ENCODE peak calls at places on chromosomes 5 and 9, in four cellular contexts. O is psoas muscle, A is kidney epithelial cell, G is cardiac muscle cell. F is an unnamed sample.

GRCh38 chr9:129170229-129170628 is 7.8 kb downstream of the IER5L start:
- DNase-seq in O (no peak), A (no peak), G (no peak), F (no peak)

GRCh38 chr5:1523480-1523792 is 324 bp downstream of the LPCAT1 start:
- DNase-seq in G (peak; percentile 10), O (no peak), A (no peak), F (no peak)

GRCh38 chr9:135349963-135350360 is 129.6 kb upstream of the PPP1R26 start:
- DNase-seq in G (no peak), O (peak; percentile 25), A (no peak), F (no peak)

GRCh38 chr5:102772273-102772672 is 17.2 kb downstream of the PAM start:
- DNase-seq in O (no peak), A (no peak), G (peak; percentile 58), F (no peak)

GRCh38 chr9:35774907-35775635 is 16.3 kb upstream of the NPR2 start:
- DNase-seq in A (no peak), O (no peak), G (peak; percentile 24), F (no peak)

GRCh38 chr5:995318-995717 is 13.3 kb upstream of the NKD2 start:
- DNase-seq in O (no peak), G (no peak), A (no peak), F (no peak)

GRCh38 chr5:36505021-36505420 is 101.4 kb upstream of the SLC1A3 start:
- DNase-seq in G (no peak), A (no peak), O (no peak), F (no peak)

GRCh38 chr5:94140300-94140699 is 398.9 kb upstream of the POU5F2 start:
- DNase-seq in A (no peak), G (no peak), O (no peak), F (no peak)

GRCh38 chr5:38265546-38266179 is 7.3 kb downstream of the EGFLAM start:
- DNase-seq in O (peak; percentile 54), G (peak; percentile 72), A (peak; percentile 2), F (peak; percentile 48)

GRCh38 chr5:154428208-154428607 is 17.6 kb upstream of the SAP30L start:
- DNase-seq in O (no peak), G (no peak), A (no peak), F (no peak)

GRCh38 chr9:100933656-100934055 is 94.9 kb upstream of the PLPPR1 start:
- DNase-seq in A (peak; percentile 23), G (peak; percentile 26), O (no peak), F (no peak)

GRCh38 chr5:176629853-176630680 is at the start of the genes EIF4E1B and SNCB:
- DNase-seq in O (peak; percentile 70), G (peak; percentile 53), A (no peak), F (no peak)

GRCh38 chr5:180040287-180041214 is 31.0 kb downstream of the RNF130 start:
- DNase-seq in O (no peak), A (no peak), G (no peak), F (no peak)

GRCh38 chr5:180043381-180043780 is 28.2 kb downstream of the RNF130 start:
- DNase-seq in A (no peak), G (peak; percentile 6), O (no peak), F (no peak)

GRCh38 chr5:180046656-180047055 is 24.9 kb downstream of the RNF130 start:
- DNase-seq in A (no peak), O (no peak), G (no peak), F (no peak)

GRCh38 chr5:180045889-180046499 is 25.6 kb downstream of the RNF130 start:
- DNase-seq in O (no peak), G (no peak), A (no peak), F (no peak)

GRCh38 chr5:180041501-180042274 is 29.9 kb downstream of the RNF130 start:
- DNase-seq in A (no peak), G (no peak), O (no peak), F (no peak)
- H3K36me3 ChIP-seq in A (no peaks in the 10 kb centered on the region), G (peaks cover 4% of the 10 kb centered on the region), O (peaks cover 32% of the 10 kb centered on the region), F (no peaks in the 10 kb centered on the region)

DNA sequence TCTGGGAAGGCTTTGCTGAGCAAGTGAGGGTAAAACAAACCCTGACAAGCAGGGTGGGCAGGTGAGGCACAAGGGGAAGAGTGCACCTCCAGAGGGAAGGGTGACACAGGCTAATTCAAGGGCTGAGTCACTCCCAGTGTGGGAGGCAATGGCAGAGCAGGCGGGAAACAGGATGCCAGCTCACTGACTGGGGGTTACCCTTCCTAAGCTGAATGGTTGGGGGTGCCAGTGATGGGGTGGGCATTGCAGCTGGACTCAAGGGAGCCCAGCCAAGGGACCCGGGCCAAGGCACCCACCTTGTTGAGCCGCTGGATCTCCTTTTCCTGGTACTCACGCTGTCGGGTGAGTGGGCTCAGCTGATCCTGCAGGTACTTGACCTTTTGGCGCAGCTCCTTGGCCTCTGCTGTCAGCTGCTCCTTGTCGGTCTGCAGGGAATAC is 18.4 kb downstream of the GPX3 start:
- DNase-seq in G (no peak), O (peak; percentile 62), A (no peak), F (no peak)
- H3K36me3 ChIP-seq in G (peaks cover 48% of the 10 kb centered on the region), O (peaks cover 83% of the 10 kb centered on the region), A (peaks cover 8% of the 10 kb centered on the region), F (peaks cover 40% of the 10 kb centered on the region)

DNA sequence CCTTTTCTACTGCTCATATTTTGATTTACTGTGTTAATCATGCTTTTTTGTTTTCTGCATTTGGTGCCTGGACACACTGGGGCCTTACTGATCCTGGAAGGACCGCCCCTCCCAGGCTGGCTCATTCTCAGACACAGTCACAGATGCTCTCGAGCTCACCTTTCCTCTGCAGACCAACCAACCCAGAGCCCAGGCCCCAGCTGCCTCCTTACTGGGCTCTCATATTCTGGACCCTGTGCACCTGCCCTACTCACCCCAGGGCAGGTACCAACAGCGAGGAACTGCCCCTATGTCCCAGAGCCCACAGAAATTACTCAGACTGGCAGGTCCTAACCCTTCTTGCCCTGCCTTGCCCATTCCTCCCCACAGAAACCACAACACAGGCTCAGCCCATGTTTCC is 6.6 kb upstream of the OR2V2 start:
- DNase-seq in O (no peak), A (no peak), G (no peak), F (no peak)
- H3K36me3 ChIP-seq in O (no peaks in the 10 kb centered on the region), A (no peaks in the 10 kb centered on the region), G (no peaks in the 10 kb centered on the region), F (no peaks in the 10 kb centered on the region)

GRCh38 chr9:116391306-116391900 is 237.8 kb downstream of the PAPPA start:
- DNase-seq in A (peak; percentile 70), O (no peak), G (peak; percentile 75), F (no peak)

GRCh38 chr9:116394070-116394469 is 240.5 kb downstream of the PAPPA start:
- DNase-seq in G (no peak), A (no peak), O (no peak), F (no peak)

GRCh38 chr9:116387934-116388714 is 234.5 kb downstream of the PAPPA start:
- DNase-seq in A (peak; percentile 75), O (no peak), G (no peak), F (no peak)

GRCh38 chr9:116390306-116391228 is 237.0 kb downstream of the PAPPA start:
- DNase-seq in A (no peak), O (no peak), G (no peak), F (no peak)

DNA sequence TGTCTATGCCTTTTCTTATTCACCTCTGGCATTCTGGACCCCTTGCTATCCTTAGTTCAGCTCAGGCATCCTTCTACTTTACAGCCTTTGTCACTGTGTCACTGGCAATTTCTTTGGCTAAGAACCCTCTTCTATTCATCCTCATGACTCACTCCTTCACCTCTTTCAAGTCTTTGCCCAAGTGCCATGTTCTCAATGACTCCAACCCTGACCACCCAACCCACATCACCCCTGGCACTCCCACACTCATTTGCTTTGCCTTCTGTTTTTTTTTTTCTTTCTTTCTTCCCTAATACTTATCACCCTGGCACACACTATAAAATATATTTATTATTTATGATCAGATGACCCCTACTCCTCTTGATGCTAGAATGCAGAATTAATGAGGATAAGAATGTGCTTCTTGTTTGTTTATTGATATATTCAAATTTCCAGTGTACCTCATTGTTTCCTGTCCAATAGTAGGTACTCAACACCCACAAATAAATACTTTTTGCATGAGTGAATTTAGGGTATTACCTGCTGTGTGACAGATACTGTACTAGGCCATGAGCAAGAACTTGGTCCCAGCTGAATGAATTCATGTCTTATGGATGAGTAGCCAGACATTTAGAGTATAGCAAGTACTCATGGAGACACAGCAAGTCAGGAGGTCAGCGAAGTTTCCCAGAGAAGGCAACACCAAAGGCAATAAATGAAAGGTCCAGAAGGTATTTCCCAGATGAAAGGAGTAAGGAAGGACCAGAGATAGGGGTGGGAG is 236.1 kb downstream of the PAPPA start:
- DNase-seq in O (no peak), A (no peak), G (no peak), F (no peak)
- H3K36me3 ChIP-seq in O (no peaks in the 10 kb centered on the region), A (no peaks in the 10 kb centered on the region), G (no peaks in the 10 kb centered on the region), F (peaks cover 14% of the 10 kb centered on the region)

GRCh38 chr5:43664641-43665040 is 61.7 kb downstream of the NNT start:
- DNase-seq in O (no peak), G (no peak), A (no peak), F (no peak)
- H3K36me3 ChIP-seq in O (peaks cover 32% of the 10 kb centered on the region), G (peaks cover 14% of the 10 kb centered on the region), A (peaks cover 2% of the 10 kb centered on the region), F (peaks cover 3% of the 10 kb centered on the region)

GRCh38 chr5:172422255-172422654 is 32.1 kb downstream of the SH3PXD2B start:
- DNase-seq in G (no peak), A (no peak), O (no peak), F (no peak)

GRCh38 chr5:172424111-172424490 is 30.2 kb downstream of the SH3PXD2B start:
- DNase-seq in G (no peak), A (no peak), O (no peak), F (no peak)

GRCh38 chr5:172421020-172421419 is 33.3 kb downstream of the SH3PXD2B start:
- DNase-seq in A (no peak), G (no peak), O (no peak), F (no peak)

GRCh38 chr5:172425402-172425801 is 28.9 kb downstream of the SH3PXD2B start:
- DNase-seq in G (no peak), A (no peak), O (no peak), F (no peak)

GRCh38 chr5:172423379-172424110 is 30.8 kb downstream of the SH3PXD2B start:
- DNase-seq in O (no peak), A (no peak), G (no peak), F (no peak)
- H3K36me3 ChIP-seq in O (no peaks in the 10 kb centered on the region), A (no peaks in the 10 kb centered on the region), G (no peaks in the 10 kb centered on the region), F (peaks cover 15% of the 10 kb centered on the region)